ENCODE peak calls at places on chromosomes 7 and 10, in seven cellular contexts. J, E, X, W, I, Y and F are unnamed samples.

GRCh38 chr10:79158004-79158340 is 89.2 kb downstream of the ZMIZ1 start:
- DNase-seq in X (no peak), I (no peak), E (no peak), Y (no peak), J (no peak), W (no peak), F (no peak)

GRCh38 chr7:110595694-110596093 is 495.2 kb upstream of the LRRN3 start:
- DNase-seq in Y (no peak), W (no peak), I (no peak), J (no peak), X (peak), E (no peak), F (peak)

GRCh38 chr7:48101352-48101751 is 12.3 kb downstream of the UPP1 start:
- DNase-seq in Y (no peak), J (no peak), I (no peak), W (no peak), E (no peak), X (no peak), F (no peak)

GRCh38 chr10:46541017-46541661 is 15.3 kb downstream of the GPRIN2 start:
- DNase-seq in W (peak), X (peak), J (peak), Y (no peak), E (peak), I (no peak), F (no peak)

GRCh38 chr10:95278061-95278988 is 12.5 kb downstream of the PDLIM1 start:
- DNase-seq in W (peak), I (peak), Y (peak), X (peak), J (no peak), E (no peak), F (peak)

GRCh38 chr10:88041243-88042161 is 178.1 kb downstream of the PTEN start:
- DNase-seq in J (no peak), Y (no peak), I (peak), W (no peak), X (no peak), E (no peak), F (no peak)

GRCh38 chr7:152336754-152337368 is 98.9 kb downstream of the KMT2C start:
- DNase-seq in X (peak), J (peak), W (no peak), E (peak), Y (peak), I (peak), F (peak)

GRCh38 chr7:154693646-154694045 is 309.3 kb downstream of the PAXIP1 start:
- DNase-seq in X (no peak), W (no peak), J (no peak), E (no peak), I (no peak), Y (no peak), F (no peak)

GRCh38 chr10:98963608-98964007 is 272.0 kb downstream of the HPSE2 start:
- DNase-seq in Y (peak), E (no peak), I (peak), X (no peak), J (no peak), W (no peak), F (peak)

GRCh38 chr7:91165846-91166230 is 98.4 kb upstream of the FZD1 start:
- DNase-seq in I (no peak), J (no peak), W (no peak), Y (no peak), X (peak), E (no peak), F (no peak)

GRCh38 chr7:19508821-19509220 is 200.0 kb downstream of the POLR1F start:
- DNase-seq in Y (no peak), E (no peak), I (no peak), X (peak), W (no peak), J (no peak), F (peak)

GRCh38 chr10:80500572-80501380 is 36.9 kb upstream of the SH2D4B start:
- DNase-seq in Y (peak), E (no peak), I (peak), X (peak), J (peak), W (peak), F (peak)

GRCh38 chr10:101780187-101780817 is 2.9 kb downstream of the NPM3 start:
- DNase-seq in E (no peak), Y (no peak), J (no peak), X (no peak), W (no peak), I (no peak), F (no peak)

GRCh38 chr10:121851791-121852190 is 76.0 kb downstream of the ATE1 start:
- DNase-seq in I (no peak), Y (no peak), J (peak), E (no peak), W (no peak), X (no peak), F (no peak)

GRCh38 chr10:35848412-35848811 is 206.3 kb upstream of the FZD8 start:
- DNase-seq in Y (no peak), E (no peak), J (no peak), X (no peak), W (no peak), I (no peak), F (no peak)

DNA sequence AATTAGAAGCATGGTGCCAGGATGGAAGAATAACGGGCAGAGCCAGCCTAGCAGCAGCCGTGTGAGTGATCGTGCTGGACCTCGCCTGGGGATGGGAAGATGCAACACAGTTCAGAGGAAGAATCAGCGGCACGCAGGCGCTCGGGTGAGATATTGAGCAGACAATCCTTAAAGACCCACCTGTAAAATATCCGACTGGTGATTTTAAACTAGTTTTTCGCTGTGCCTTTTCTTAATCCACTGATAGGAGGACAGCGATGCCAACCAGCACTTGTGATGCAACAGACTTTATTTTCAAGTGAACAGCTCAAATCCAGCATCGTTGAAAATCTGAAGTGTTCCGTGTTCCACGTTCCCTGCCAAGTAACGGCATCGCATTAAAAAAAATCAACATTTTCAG is 214.7 kb downstream of the TEX36 start:
- DNase-seq in X (no peak), Y (no peak), I (no peak), W (no peak), E (no peak), J (no peak), F (no peak)
- H3K4me3 ChIP-seq in X (no peak), Y (no peak), I (no peak), W (no peak), E (no peak), J (no peak), F (no peak)

DNA sequence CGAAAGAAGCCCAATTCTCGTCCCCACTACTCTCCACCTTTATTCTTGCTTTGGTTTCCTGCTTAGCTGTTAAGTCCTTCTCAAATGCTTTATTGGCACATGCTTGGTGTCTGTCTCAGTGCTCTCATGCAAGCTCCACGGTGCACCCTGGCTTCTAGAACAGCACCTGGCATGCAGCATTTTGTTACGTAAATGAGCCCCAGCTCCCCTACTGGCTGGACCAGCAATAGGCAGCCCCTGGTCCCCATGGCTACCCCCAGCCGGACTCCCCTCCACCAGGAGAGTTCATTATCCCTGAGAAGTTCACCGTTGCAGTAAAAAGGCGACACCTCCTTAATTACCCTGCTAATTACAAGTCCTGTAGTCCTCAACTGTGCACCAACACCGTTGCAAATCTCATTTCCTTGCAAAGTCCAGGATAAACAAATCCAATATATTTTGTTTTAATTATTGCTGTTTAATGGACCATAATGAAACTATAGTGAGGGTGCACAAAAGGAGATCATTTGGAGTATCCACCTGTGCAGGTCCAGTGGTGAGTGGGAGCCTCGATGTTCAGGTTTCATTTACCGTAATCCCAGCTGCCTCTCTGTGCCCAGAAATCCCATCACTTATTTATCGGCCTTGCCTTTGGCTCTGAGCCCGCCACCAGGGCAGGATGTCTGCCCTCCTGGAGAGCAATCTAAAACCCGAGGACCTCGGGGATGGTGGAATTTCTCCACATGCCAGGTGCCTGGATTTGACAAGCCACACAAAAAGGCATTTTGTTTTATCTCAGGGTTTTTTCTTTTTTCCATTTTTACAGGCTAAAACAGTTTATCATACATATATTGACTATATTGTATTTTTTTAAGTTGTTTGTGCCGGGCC is 12.8 kb upstream of the DRGX start:
- DNase-seq in E (no peak), Y (no peak), X (peak), W (no peak), I (no peak), J (peak), F (no peak)
- TF ChIP-seq CTCF in E (no peak), Y (peak), X (peak), W (no peak), I (no peak), J (peak), F (peak)

DNA sequence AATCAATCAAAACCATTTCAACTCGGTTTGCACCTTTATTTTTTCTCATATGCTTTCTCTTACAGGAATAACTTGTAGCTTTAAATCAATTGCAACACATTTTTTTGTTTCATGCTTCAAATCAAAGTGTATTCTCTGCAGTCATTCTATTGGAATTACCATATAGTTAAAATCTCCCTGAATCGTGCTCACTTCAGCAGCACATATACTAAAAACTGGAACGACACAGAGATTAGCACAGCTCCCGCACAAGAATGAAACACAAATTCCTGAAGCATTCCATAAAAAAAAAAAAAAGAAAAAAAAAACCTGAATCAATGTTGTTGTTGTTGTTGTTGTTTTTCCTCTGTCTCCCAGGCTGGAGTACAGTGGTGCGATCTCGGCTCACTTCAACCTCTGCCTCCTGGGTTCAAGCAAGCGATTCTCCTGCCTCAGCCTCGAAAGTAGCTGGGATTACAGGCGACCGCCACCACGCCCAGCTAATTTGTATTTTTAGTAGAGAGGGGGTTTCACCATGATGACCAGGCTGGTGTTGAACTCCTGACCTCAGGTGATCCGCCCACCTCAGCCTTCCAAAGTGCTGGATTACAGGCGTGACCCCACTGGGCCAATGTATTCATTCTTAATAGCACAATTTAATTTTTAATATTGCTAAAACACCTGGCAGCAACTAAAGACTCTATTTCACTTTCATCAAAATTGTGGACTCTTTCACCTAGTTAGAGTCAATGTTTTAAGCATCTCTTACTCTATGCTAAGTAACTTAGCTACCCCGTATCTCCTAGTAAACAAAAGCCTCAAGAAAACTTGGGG is 26.3 kb downstream of the ANKRD61 start:
- DNase-seq in Y (no peak), E (no peak), W (no peak), J (no peak), X (peak), I (peak), F (peak)
- H3K4me3 ChIP-seq in Y (peak), E (peak), W (peak), J (no peak), X (peak), I (peak), F (peak)

DNA sequence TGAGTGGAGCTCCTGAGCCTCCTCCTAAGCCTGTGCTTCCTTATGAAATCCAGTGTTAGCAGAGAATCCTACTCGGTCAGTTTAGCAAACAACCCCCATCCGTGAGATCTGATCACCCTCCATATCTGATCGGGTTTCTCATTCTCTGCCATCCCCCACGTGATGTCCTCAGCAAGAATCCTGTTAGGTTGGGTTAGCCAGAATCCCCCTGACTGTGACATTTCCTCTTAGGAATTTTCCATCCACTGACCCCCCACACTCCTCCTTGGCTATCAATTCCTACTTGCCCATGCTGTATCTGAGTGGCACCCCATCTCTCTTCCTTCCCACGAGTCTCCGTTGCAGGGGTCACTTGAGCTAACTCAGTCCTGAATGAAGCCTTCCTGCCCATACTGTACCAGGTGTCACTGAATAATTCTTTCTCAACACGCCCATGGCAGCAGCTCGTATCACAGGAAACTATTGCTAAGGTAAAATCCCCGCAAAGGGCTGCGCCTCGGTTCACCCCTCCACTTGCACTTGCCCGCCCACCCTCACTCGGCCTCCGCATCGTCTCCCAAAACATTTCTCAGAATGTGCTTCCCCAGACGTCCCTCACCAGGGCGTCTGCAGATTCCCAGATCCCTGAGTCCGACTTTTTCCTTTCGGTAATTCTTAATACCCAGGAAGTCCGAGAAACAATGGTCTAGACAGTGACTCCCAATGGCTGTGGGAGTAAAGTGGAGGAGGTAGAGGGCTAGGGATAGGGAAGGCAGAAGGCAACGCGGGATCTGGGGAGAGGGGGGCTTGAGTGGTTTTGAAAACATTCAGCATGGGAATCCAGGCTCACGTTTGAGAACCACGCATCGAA is 44.0 kb downstream of the MYOF start:
- DNase-seq in I (peak), W (no peak), E (no peak), X (peak), J (peak), Y (peak), F (peak)
- TF ChIP-seq CTCF in I (no peak), W (no peak), E (no peak), X (no peak), J (no peak), Y (no peak), F (no peak)

GRCh38 chr10:104371753-104372152 is 18.1 kb downstream of the CFAP58 start:
- DNase-seq in Y (no peak), J (no peak), X (no peak), E (no peak), W (no peak), I (no peak), F (no peak)

GRCh38 chr10:104367856-104368255 is 14.2 kb downstream of the CFAP58 start:
- DNase-seq in W (no peak), E (no peak), Y (no peak), I (no peak), J (no peak), X (no peak), F (no peak)

DNA sequence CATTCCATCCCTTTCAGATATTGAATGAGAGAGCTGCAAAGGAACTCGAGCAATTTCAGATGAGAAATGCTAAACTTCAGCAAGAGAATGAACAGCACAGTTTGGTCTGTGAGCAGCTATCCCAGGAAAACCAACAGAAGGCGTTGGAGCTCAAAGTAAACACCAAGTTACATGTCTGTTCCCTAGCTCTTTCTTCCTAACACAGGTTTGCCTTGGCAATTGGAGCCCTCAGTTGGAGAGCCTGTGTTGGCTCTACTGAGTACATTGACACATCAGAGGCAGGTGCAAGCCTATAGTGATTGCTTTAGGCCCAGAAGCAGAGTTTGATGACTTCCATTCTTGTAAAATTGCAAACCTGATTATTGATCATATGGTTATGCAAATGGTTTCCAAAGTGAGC is 14.8 kb downstream of the CFAP58 start:
- DNase-seq in I (no peak), J (no peak), Y (no peak), E (no peak), X (no peak), W (no peak), F (no peak)
- H3K4me3 ChIP-seq in I (no peak), J (no peak), Y (no peak), E (no peak), X (no peak), W (no peak), F (no peak)

DNA sequence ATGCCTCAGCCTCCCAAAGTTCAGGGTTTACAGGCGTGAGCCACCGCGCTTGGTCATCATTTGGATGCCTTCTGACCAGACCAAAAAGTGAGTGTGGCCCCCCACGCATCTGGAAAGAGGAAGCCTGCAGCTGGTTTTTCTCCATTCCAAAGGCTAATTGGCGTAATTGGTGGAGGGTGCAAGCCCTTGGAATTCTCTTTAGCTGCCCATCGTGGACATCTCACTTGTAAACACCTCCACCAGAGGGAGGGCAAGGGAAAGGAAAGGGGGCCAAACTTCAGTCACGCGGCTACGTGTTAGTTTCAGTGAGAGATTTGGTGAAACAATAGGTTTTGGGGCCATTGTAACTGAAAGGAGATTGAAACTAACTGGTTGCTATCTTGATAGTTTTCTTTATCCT is 4.1 kb upstream of the ARHGAP21 start:
- DNase-seq in I (no peak), Y (no peak), X (peak), J (no peak), E (no peak), W (no peak), F (no peak)
- TF ChIP-seq CTCF in I (no peak), Y (peak), X (peak), J (no peak), E (peak), W (no peak), F (peak)